ENCODE peak calls at places on chromosome 1, in eight cellular contexts. I is stimulated activated CD8-positive, alpha-beta memory T cell treated with anti-CD3 and anti-CD28 coated beads, Interleukin-2, amount 100 ng/mL, for 48 hours; H is astrocyte of the cerebellum; M is activated T-cell treated with anti-CD3 and anti-CD28 coated beads, Interleukin-2, amount 50 U/mL, for 72 hours; R is CD8-positive, alpha-beta memory T cell; Y is CD8-positive, alpha-beta T cell; P is NCI-H748 treated with DMSO at 0.1 percent for 48 hours; A is fibroblast of the conjunctiva. W is an unnamed sample.

GRCh38 chr1:172383541-172383940 is 36.9 kb upstream of the C1orf105 start:
- DNase-seq in I (no peak), H (peak), M (no peak), R (no peak), Y (no peak), P (no peak), A (no peak), W (peak)

GRCh38 chr1:244796719-244797406 is 38.6 kb upstream of the COX20 start:
- DNase-seq in I (peak), H (peak), M (peak), R (peak), Y (peak), P (peak), A (peak), W (no peak)

GRCh38 chr1:118868387-118868786 is 119.8 kb downstream of the TBX15 start:
- DNase-seq in I (no peak), H (no peak), M (no peak), R (no peak), Y (no peak), P (no peak), A (no peak), W (no peak)

GRCh38 chr1:117466761-117467160 is 99.5 kb downstream of the MAN1A2 start:
- DNase-seq in I (no peak), H (no peak), M (no peak), R (no peak), Y (no peak), P (no peak), A (no peak), W (no peak)

GRCh38 chr1:94772230-94772641 is 47.9 kb upstream of the SLC44A3 start:
- DNase-seq in I (no peak), H (no peak), M (no peak), R (no peak), Y (no peak), P (no peak), A (no peak), W (no peak)

GRCh38 chr1:37932759-37933158 is 14.1 kb downstream of the INPP5B start:
- DNase-seq in I (no peak), H (no peak), M (no peak), R (no peak), Y (no peak), P (no peak), A (no peak), W (peak)

GRCh38 chr1:178541829-178542553 is 29.1 kb downstream of the TEX35 start:
- DNase-seq in I (peak), H (no peak), M (peak), R (peak), Y (no peak), P (no peak), A (no peak), W (no peak)

GRCh38 chr1:63547621-63548294 is 24.4 kb downstream of the EFCAB7 start:
- DNase-seq in I (no peak), H (no peak), M (no peak), R (no peak), Y (no peak), P (no peak), A (peak), W (no peak)

GRCh38 chr1:27589841-27590426 is 14.0 kb downstream of the AHDC1 start:
- DNase-seq in I (no peak), H (no peak), M (no peak), R (no peak), Y (no peak), P (no peak), A (peak), W (no peak)

GRCh38 chr1:192263436-192263835 is 53.4 kb upstream of the RGS21 start:
- DNase-seq in I (no peak), H (peak), M (no peak), R (no peak), Y (no peak), P (no peak), A (peak), W (peak)

GRCh38 chr1:18288609-18289219 is 181.1 kb downstream of the IGSF21 start:
- DNase-seq in I (no peak), H (no peak), M (no peak), R (no peak), Y (no peak), P (no peak), A (no peak), W (no peak)

GRCh38 chr1:154326546-154327465 is 1.5 kb downstream of the ATP8B2 start:
- DNase-seq in I (no peak), H (no peak), M (peak), R (no peak), Y (no peak), P (no peak), A (peak), W (no peak)